ENCODE peak calls at places on chromosomes 4 and X, in ten cellular contexts. L is neural progenitor cell, A is fibroblast of pulmonary artery, S is NB4, W is astrocyte of the spinal cord, Q is BJ, O is AG10803, H is heart left ventricle, Y is cardiac fibroblast, G is fibroblast of the aortic adventitia. P is an unnamed sample.
A peak's percentile ranks its signal among the peaks of the same experiment; 100 is the strongest.

GRCh38 chr4:92047209-92047877 is 256.4 kb upstream of the GRID2 start:
- DNase-seq in L (peak; percentile 7), A (peak; percentile 91), S (no peak), W (peak; percentile 44), Q (no peak), O (no peak), H (no peak), Y (no peak), G (peak; percentile 54), P (no peak)

GRCh38 chr4:8146158-8146557 is 12.5 kb downstream of the ABLIM2 start:
- DNase-seq in L (no peak), A (no peak), S (no peak), W (no peak), Q (no peak), O (no peak), H (no peak), Y (no peak), G (no peak), P (no peak)

GRCh38 chr4:23966720-23967119 is 76.9 kb upstream of the PPARGC1A start:
- DNase-seq in L (peak; percentile 45), A (peak; percentile 4), S (peak; percentile 50), W (no peak), Q (no peak), O (no peak), H (no peak), Y (peak; percentile 6), G (no peak), P (no peak)

GRCh38 chrX:11103751-11104150 is 7.4 kb upstream of the HCCS start:
- DNase-seq in L (no peak), A (no peak), S (no peak), W (no peak), Q (no peak), O (no peak), H (no peak), Y (no peak), G (no peak), P (no peak)

GRCh38 chr4:98586231-98586630 is 72.2 kb downstream of the TSPAN5 start:
- DNase-seq in L (no peak), A (peak; percentile 24), S (no peak), W (peak; percentile 38), Q (no peak), O (no peak), H (no peak), Y (no peak), G (no peak), P (no peak)

GRCh38 chr4:119138046-119138445 is 2.4 kb downstream of the MYOZ2 start:
- DNase-seq in L (peak; percentile 21), A (peak; percentile 69), S (no peak), W (no peak), Q (no peak), O (peak; percentile 36), H (no peak), Y (peak; percentile 41), G (peak; percentile 78), P (no peak)

GRCh38 chrX:40199704-40200103 is 101.9 kb upstream of the BCOR start:
- DNase-seq in L (no peak), A (no peak), S (no peak), W (no peak), Q (no peak), O (peak; percentile 25), H (no peak), Y (no peak), G (no peak), P (no peak)

GRCh38 chr4:118086334-118086733 is 52.0 kb downstream of the NDST3 start:
- DNase-seq in L (no peak), A (peak; percentile 8), S (peak; percentile 39), W (peak; percentile 50), Q (peak; percentile 20), O (peak; percentile 40), H (no peak), Y (no peak), G (peak; percentile 3), P (no peak)

GRCh38 chr4:158006973-158007372 is 165.9 kb downstream of the GASK1B start:
- DNase-seq in L (no peak), A (peak; percentile 86), S (no peak), W (no peak), Q (no peak), O (peak; percentile 48), H (no peak), Y (peak; percentile 81), G (peak; percentile 64), P (no peak)

GRCh38 chr4:122118243-122118642 is 33.9 kb upstream of the BLTP1 start:
- DNase-seq in L (no peak), A (no peak), S (no peak), W (no peak), Q (no peak), O (no peak), H (no peak), Y (no peak), G (no peak), P (no peak)

GRCh38 chrX:105822138-105823091 is at the start of gene NRK:
- DNase-seq in L (peak; percentile 33), A (peak; percentile 11), S (no peak), W (peak; percentile 42), Q (no peak), O (no peak), H (peak; percentile 34), Y (peak; percentile 9), G (no peak), P (peak; percentile 22)

GRCh38 chr4:119053997-119054396 is 81.6 kb upstream of the MYOZ2 start:
- DNase-seq in L (no peak), A (no peak), S (no peak), W (no peak), Q (no peak), O (no peak), H (no peak), Y (no peak), G (no peak), P (no peak)

GRCh38 chrX:54479471-54480122 is 16.4 kb downstream of the FGD1 start:
- DNase-seq in L (peak; percentile 50), A (no peak), S (no peak), W (no peak), Q (no peak), O (no peak), H (no peak), Y (no peak), G (no peak), P (no peak)

GRCh38 chr4:138864961-138865720 is 150.4 kb upstream of the NOCT start:
- DNase-seq in L (no peak), A (no peak), S (no peak), W (no peak), Q (no peak), O (no peak), H (no peak), Y (no peak), G (no peak), P (no peak)

GRCh38 chr4:87465739-87466366 is 43.5 kb downstream of the NUDT9 start:
- DNase-seq in L (peak; percentile 47), A (peak; percentile 75), S (peak; percentile 65), W (peak; percentile 64), Q (no peak), O (peak; percentile 68), H (no peak), Y (peak; percentile 77), G (peak; percentile 81), P (no peak)

GRCh38 chrX:68995780-68996551 is 167.1 kb downstream of the EFNB1 start:
- DNase-seq in L (no peak), A (peak; percentile 91), S (no peak), W (peak; percentile 63), Q (no peak), O (peak; percentile 7), H (peak; percentile 69), Y (peak; percentile 62), G (peak; percentile 93), P (peak; percentile 62)

GRCh38 chr4:175927121-175927520 is 115.1 kb upstream of the GPM6A start:
- DNase-seq in L (no peak), A (no peak), S (no peak), W (peak; percentile 49), Q (no peak), O (no peak), H (no peak), Y (no peak), G (no peak), P (no peak)

GRCh38 chr4:126396703-126397102 is 1081.9 kb downstream of the FAT4 start:
- DNase-seq in L (no peak), A (no peak), S (no peak), W (no peak), Q (no peak), O (no peak), H (no peak), Y (no peak), G (no peak), P (no peak)
- TF ChIP-seq CTCF in L (no peak), A (no peak), S (no peak), W (peak; percentile 2), Q (no peak), O (peak; percentile 8), H (no peak), Y (peak; percentile 7), G (no peak), P (no peak)

GRCh38 chr4:44493924-44494323 is 45.3 kb upstream of the KCTD8 start:
- DNase-seq in L (peak; percentile 63), A (peak; percentile 45), S (peak; percentile 20), W (peak; percentile 12), Q (no peak), O (peak; percentile 1), H (no peak), Y (peak; percentile 50), G (peak; percentile 24), P (no peak)
- TF ChIP-seq CTCF in L (peak; percentile 49), A (peak; percentile 56), S (peak; percentile 58), W (peak; percentile 52), Q (peak; percentile 28), O (peak; percentile 44), H (no peak), Y (peak; percentile 51), G (peak; percentile 53), P (peak; percentile 42)

DNA sequence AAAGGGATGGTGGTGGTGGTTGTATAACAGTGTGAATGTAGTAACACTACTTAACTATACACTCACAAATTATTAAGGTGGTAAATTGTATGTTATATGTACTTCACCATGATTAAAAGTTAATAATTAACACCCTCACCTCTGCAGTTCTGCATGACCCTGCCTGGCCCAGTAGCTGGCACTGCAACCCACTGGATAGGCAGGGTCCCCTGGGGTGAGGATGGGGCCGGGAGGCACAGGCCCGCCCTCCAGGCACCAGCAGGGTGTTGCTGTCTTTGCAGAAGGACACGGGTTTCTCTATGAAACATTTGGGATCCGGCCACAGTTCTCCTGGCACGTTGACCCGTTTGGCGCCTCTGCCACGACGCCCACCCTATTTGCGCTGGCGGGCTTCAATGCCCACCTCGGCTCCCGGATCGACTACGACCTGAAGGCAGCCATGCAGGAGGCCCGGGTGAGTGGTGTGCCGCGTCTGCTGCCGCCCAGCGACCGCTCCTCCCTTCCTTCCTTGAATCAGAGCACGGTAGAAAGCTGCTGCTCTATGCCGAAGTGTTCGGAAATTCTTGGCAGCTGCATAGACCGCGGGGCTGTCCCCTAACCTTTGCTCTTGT is 11.8 kb downstream of the MAN2B2 start:
- DNase-seq in L (no peak), A (no peak), S (no peak), W (no peak), Q (no peak), O (no peak), H (peak; percentile 10), Y (no peak), G (no peak), P (no peak)
- TF ChIP-seq CTCF in L (no peak), A (no peak), S (peak; percentile 6), W (no peak), Q (no peak), O (no peak), H (no peak), Y (no peak), G (no peak), P (no peak)

DNA sequence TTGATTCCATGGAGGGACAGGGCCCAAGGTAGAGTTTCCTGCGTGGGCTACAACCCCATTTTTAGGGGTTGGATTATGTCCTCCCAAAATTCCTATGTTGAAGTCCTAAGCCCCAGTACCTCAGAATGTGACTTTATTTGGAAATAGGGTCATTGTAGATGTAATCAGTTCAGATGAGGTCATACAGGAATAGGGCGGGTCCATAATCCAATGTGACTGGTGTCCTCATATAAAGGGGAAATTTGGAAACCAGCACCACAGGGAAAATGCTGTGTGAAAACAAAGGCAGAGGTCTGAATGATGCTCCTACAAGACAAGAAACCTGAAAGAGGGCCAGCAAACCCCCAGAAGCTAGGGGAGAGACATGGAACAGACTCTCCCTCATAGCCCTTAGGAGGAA is 31.1 kb upstream of the MAMLD1 start:
- DNase-seq in L (no peak), A (no peak), S (no peak), W (no peak), Q (no peak), O (no peak), H (no peak), Y (peak; percentile 13), G (no peak), P (no peak)
- TF ChIP-seq CTCF in L (no peak), A (no peak), S (no peak), W (no peak), Q (no peak), O (no peak), H (no peak), Y (no peak), G (no peak), P (no peak)